ENCODE peak calls at places on chromosomes 1 and 21, in nine cellular contexts. N is K562; E is naive thymus-derived CD8-positive, alpha-beta T cell; A is fibroblast of gingiva; C is NCI-H2029; U is activated T-cell treated with anti-CD3 and anti-CD28 coated beads for 1 hour; D is HCT116; K is activated naive CD8-positive, alpha-beta T cell treated with anti-CD3 and anti-CD28 coated beads, Interleukin-2, amount 50 U/mL, for 24 hours; J is NAMALWA. G is an unnamed sample.

GRCh38 chr1:226816585-226816984 is 53.8 kb upstream of the PSEN2 start:
- DNase-seq in E (no peak), C (no peak), J (no peak), D (peak), U (no peak), N (no peak), K (no peak), A (no peak), G (no peak)

GRCh38 chr1:162404550-162405160 is 7.3 kb downstream of the SH2D1B start:
- DNase-seq in C (no peak), E (no peak), N (no peak), A (peak), D (no peak), K (no peak), U (no peak), J (no peak), G (no peak)

GRCh38 chr1:216815239-216815955 is 92.2 kb upstream of the ESRRG start:
- DNase-seq in D (no peak), K (no peak), U (no peak), C (peak), A (no peak), J (no peak), N (no peak), E (no peak), G (no peak)

GRCh38 chr1:100943533-100943932 is 47.6 kb downstream of the SLC30A7 start:
- DNase-seq in D (no peak), C (no peak), A (no peak), E (no peak), J (no peak), K (no peak), U (no peak), N (no peak), G (no peak)

GRCh38 chr1:154386643-154387352 is 18.3 kb upstream of the IL6R start:
- DNase-seq in J (no peak), N (peak), C (peak), A (no peak), E (peak), U (peak), K (peak), D (no peak), G (peak)

GRCh38 chr1:169193191-169193850 is 86.8 kb downstream of the ATP1B1 start:
- DNase-seq in A (no peak), C (no peak), K (no peak), U (no peak), J (no peak), E (no peak), N (peak), D (no peak), G (no peak)

GRCh38 chr1:234532511-234532922 is 53.5 kb upstream of the TARBP1 start:
- DNase-seq in E (no peak), K (no peak), C (no peak), N (no peak), U (no peak), D (no peak), J (no peak), A (peak), G (no peak)

GRCh38 chr1:116134178-116134773 is 23.1 kb downstream of the MAB21L3 start:
- DNase-seq in N (peak), D (peak), A (no peak), J (peak), E (no peak), C (no peak), U (no peak), K (no peak), G (no peak)

GRCh38 chr1:98947071-98947470 is 57.6 kb downstream of the PLPPR5 start:
- DNase-seq in J (no peak), E (no peak), U (no peak), A (no peak), C (no peak), N (no peak), K (no peak), D (no peak), G (no peak)

GRCh38 chr1:221810406-221810805 is 68.5 kb upstream of the DUSP10 start:
- DNase-seq in E (no peak), U (no peak), D (no peak), C (no peak), N (no peak), J (no peak), A (peak), K (no peak), G (no peak)

GRCh38 chr1:161098161-161099068 is at the start of gene KLHDC9:
- DNase-seq in K (peak), A (peak), D (peak), E (peak), U (peak), N (no peak), C (peak), J (peak), G (peak)

GRCh38 chr1:234476172-234476571 is 2.8 kb downstream of the TARBP1 start:
- DNase-seq in C (no peak), A (no peak), J (no peak), D (no peak), E (no peak), U (no peak), N (no peak), K (no peak), G (no peak)

GRCh38 chr1:198647055-198647454 is 8.2 kb downstream of the PTPRC start:
- DNase-seq in C (no peak), N (no peak), D (no peak), J (no peak), U (no peak), K (no peak), E (no peak), A (no peak), G (no peak)

GRCh38 chr1:116211294-116211693 is 100.1 kb downstream of the MAB21L3 start:
- DNase-seq in U (no peak), C (no peak), D (no peak), A (no peak), J (no peak), K (no peak), E (no peak), N (no peak), G (no peak)

GRCh38 chr1:240212552-240212951 is 120.9 kb downstream of the FMN2 start:
- DNase-seq in A (peak), E (no peak), U (no peak), N (no peak), C (no peak), J (no peak), K (no peak), D (no peak), G (no peak)

GRCh38 chr1:41517039-41517438 is 32.6 kb upstream of the EDN2 start:
- DNase-seq in C (peak), K (no peak), A (no peak), N (no peak), U (no peak), J (no peak), D (no peak), E (no peak), G (peak)

GRCh38 chr1:6037338-6037762 is 8.3 kb upstream of the KCNAB2 start:
- DNase-seq in E (no peak), D (no peak), K (peak), A (peak), C (no peak), N (no peak), U (no peak), J (peak), G (no peak)

GRCh38 chr1:214280386-214281029 is 451 bp upstream of the SMYD2 start:
- DNase-seq in K (peak), C (no peak), A (no peak), D (no peak), J (peak), U (no peak), N (peak), E (no peak), G (peak)

GRCh38 chr1:160171352-160171751 is 19.0 kb upstream of the CASQ1 start:
- DNase-seq in C (no peak), J (no peak), K (no peak), U (no peak), E (no peak), A (no peak), D (no peak), N (no peak), G (no peak)

GRCh38 chr1:237041795-237042466 is at the start of gene RYR2:
- DNase-seq in U (no peak), K (no peak), D (no peak), C (no peak), N (no peak), J (no peak), A (no peak), E (no peak), G (no peak)

GRCh38 chr1:24316659-24317058 is 2.5 kb upstream of the GRHL3 start:
- DNase-seq in U (no peak), E (no peak), J (no peak), D (no peak), A (no peak), C (no peak), N (no peak), K (no peak), G (no peak)

GRCh38 chr1:182229907-182230522 is 161.6 kb downstream of the GLUL start:
- DNase-seq in J (no peak), K (no peak), C (peak), A (peak), N (no peak), E (no peak), D (no peak), U (no peak), G (no peak)

GRCh38 chr1:2926447-2927055 is 94.7 kb upstream of the ACTRT2 start:
- DNase-seq in E (no peak), J (no peak), C (no peak), D (no peak), U (no peak), N (no peak), A (no peak), K (no peak), G (no peak)

GRCh38 chr1:182595641-182596240 is 6.7 kb upstream of the RNASEL start:
- DNase-seq in D (peak), J (peak), C (peak), K (peak), N (peak), U (peak), A (peak), E (peak), G (no peak)

GRCh38 chr1:87155648-87156047 is 173.0 kb upstream of the LMO4 start:
- DNase-seq in N (no peak), C (no peak), U (no peak), D (no peak), A (no peak), E (no peak), K (no peak), J (no peak), G (no peak)

GRCh38 chr1:147515046-147515869 is 26.0 kb upstream of the BCL9 start:
- DNase-seq in J (no peak), N (no peak), E (no peak), U (no peak), K (no peak), A (peak), C (peak), D (peak), G (no peak)

GRCh38 chr1:93738075-93738622 is 56.5 kb upstream of the BCAR3 start:
- DNase-seq in A (peak), E (no peak), J (no peak), K (no peak), C (no peak), U (no peak), D (peak), N (no peak), G (no peak)

GRCh38 chr21:15498455-15498854 is 231.3 kb upstream of the USP25 start:
- DNase-seq in U (no peak), J (no peak), C (no peak), K (no peak), N (no peak), D (no peak), E (no peak), A (no peak), G (no peak)

GRCh38 chr1:94819945-94820746 is at the start of gene SLC44A3:
- DNase-seq in J (no peak), A (peak), U (no peak), N (no peak), E (no peak), D (no peak), C (peak), K (peak), G (peak)

GRCh38 chr1:155174334-155175280 is 958 bp downstream of the TRIM46 start:
- DNase-seq in A (no peak), E (peak), N (no peak), K (peak), C (peak), D (no peak), J (peak), U (no peak), G (no peak)

GRCh38 chr1:229186373-229187056 is 84.4 kb upstream of the RAB4A start:
- DNase-seq in K (no peak), E (no peak), A (no peak), U (no peak), D (no peak), J (no peak), N (no peak), C (no peak), G (no peak)

GRCh38 chr1:180092931-180093650 is 61.6 kb upstream of the QSOX1 start:
- DNase-seq in N (peak), C (no peak), D (no peak), K (no peak), E (no peak), A (no peak), J (no peak), U (no peak), G (no peak)

GRCh38 chr1:98034505-98034904 is 113.7 kb upstream of the DPYD start:
- DNase-seq in K (no peak), J (no peak), C (no peak), D (no peak), A (no peak), U (no peak), N (no peak), E (no peak), G (no peak)

GRCh38 chr1:229596961-229597699 is 28.8 kb downstream of the TAF5L start:
- DNase-seq in E (no peak), D (no peak), A (peak), N (no peak), J (no peak), K (no peak), U (no peak), C (no peak), G (peak)

GRCh38 chr1:154352581-154353459 is 27.5 kb downstream of the ATP8B2 start:
- DNase-seq in A (peak), U (no peak), E (peak), K (peak), C (no peak), D (no peak), J (no peak), N (peak), G (peak)

GRCh38 chr1:19209439-19209989 is 552 bp downstream of the UBR4 start:
- DNase-seq in N (peak), K (peak), D (no peak), J (peak), C (no peak), A (peak), E (peak), U (no peak), G (no peak)

GRCh38 chr1:118335372-118335771 is 150.3 kb upstream of the SPAG17 start:
- DNase-seq in C (peak), E (no peak), A (no peak), N (no peak), U (no peak), J (peak), K (no peak), D (no peak), G (no peak)

GRCh38 chr1:223216482-223217205 is 73.6 kb upstream of the TLR5 start:
- DNase-seq in J (no peak), U (no peak), K (no peak), D (no peak), E (no peak), A (no peak), N (no peak), C (no peak), G (no peak)

GRCh38 chr1:91754348-91754747 is 131.6 kb downstream of the TGFBR3 start:
- DNase-seq in U (no peak), J (no peak), K (peak), C (no peak), N (no peak), E (no peak), D (no peak), A (no peak), G (no peak)

G was measured in mucosa of descending colon.